ENCODE peak calls at places on chromosome 6, in eight cellular contexts. L, V, C, D, S, Y, Z and Q are unnamed samples.

GRCh38 chr6:81950877-81951276 is 198.4 kb upstream of the TENT5A start:
- DNase-seq in C (no peak), Z (no peak), L (no peak), Y (no peak), D (no peak), V (no peak), S (no peak), Q (no peak)

GRCh38 chr6:32666420-32667300 is at the start of gene HLA-DQB1:
- DNase-seq in L (no peak), C (no peak), Z (peak; percentile 41), S (no peak), V (peak; percentile 11), Y (peak; percentile 26), D (peak; percentile 71), Q (no peak)

GRCh38 chr6:39887692-39888450 is 46.4 kb downstream of the MOCS1 start:
- DNase-seq in Z (peak; percentile 90), D (no peak), V (peak; percentile 9), S (no peak), Y (no peak), L (peak; percentile 83), C (no peak), Q (peak; percentile 96)

GRCh38 chr6:156902782-156903181 is 125.6 kb downstream of the ARID1B start:
- DNase-seq in L (no peak), Z (no peak), S (no peak), C (no peak), D (no peak), Y (no peak), V (no peak), Q (no peak)

GRCh38 chr6:28353981-28354676 is 4.4 kb downstream of the ZKSCAN3 start:
- DNase-seq in Z (peak; percentile 50), C (no peak), D (no peak), V (peak; percentile 60), Y (no peak), L (peak; percentile 74), S (peak; percentile 47), Q (peak; percentile 58)

GRCh38 chr6:157292202-157292601 is 31.1 kb downstream of the TMEM242 start:
- DNase-seq in D (no peak), C (no peak), S (no peak), Z (no peak), Y (no peak), V (no peak), L (no peak), Q (no peak)

GRCh38 chr6:121157913-121158312 is 176.4 kb downstream of the TBC1D32 start:
- DNase-seq in L (no peak), Y (no peak), C (no peak), Z (no peak), V (no peak), D (no peak), S (no peak), Q (no peak)

GRCh38 chr6:99736302-99736701 is 129.7 kb downstream of the PRDM13 start:
- DNase-seq in S (no peak), D (peak; percentile 24), Z (no peak), V (peak; percentile 3), L (no peak), Y (no peak), C (no peak), Q (no peak)

GRCh38 chr6:170159040-170159965 is 131.6 kb downstream of the DLL1 start:
- DNase-seq in L (peak; percentile 80), Z (peak; percentile 24), D (no peak), S (no peak), C (no peak), Y (no peak), V (no peak), Q (no peak)

GRCh38 chr6:1497593-1498105 is 108.3 kb downstream of the FOXF2 start:
- DNase-seq in S (no peak), L (no peak), Z (peak; percentile 65), C (no peak), Y (no peak), V (no peak), D (no peak), Q (no peak)

GRCh38 chr6:89381031-89381430 is 28.5 kb upstream of the UBE2J1 start:
- DNase-seq in L (no peak), Y (no peak), S (no peak), C (no peak), V (no peak), D (no peak), Z (no peak), Q (no peak)

GRCh38 chr6:116648161-116648560 is 20.4 kb downstream of the ZUP1 start:
- DNase-seq in Z (no peak), C (no peak), D (no peak), V (no peak), S (no peak), L (no peak), Y (no peak), Q (no peak)

GRCh38 chr6:154318711-154319110 is 37.9 kb downstream of the IPCEF1 start:
- DNase-seq in V (no peak), L (no peak), Y (no peak), S (no peak), D (no peak), Z (no peak), C (no peak), Q (no peak)

GRCh38 chr6:154316131-154316530 is 40.5 kb downstream of the IPCEF1 start:
- DNase-seq in V (no peak), D (no peak), L (no peak), C (no peak), Z (no peak), Y (no peak), S (no peak), Q (no peak)

GRCh38 chr6:154314084-154314483 is 42.5 kb downstream of the IPCEF1 start:
- DNase-seq in C (no peak), S (no peak), L (no peak), D (no peak), V (no peak), Z (no peak), Y (no peak), Q (no peak)

GRCh38 chr6:154319231-154319858 is 37.3 kb downstream of the IPCEF1 start:
- DNase-seq in L (no peak), V (no peak), S (no peak), Z (no peak), D (no peak), Y (no peak), C (no peak), Q (no peak)
- H3K27ac ChIP-seq in L (no peak overlapping the region), V (no peak overlapping the region), S (no peak overlapping the region), Z (no peak overlapping the region), D (no peak overlapping the region), Y (no peak overlapping the region), C (no peak overlapping the region), Q (no peak overlapping the region)

DNA sequence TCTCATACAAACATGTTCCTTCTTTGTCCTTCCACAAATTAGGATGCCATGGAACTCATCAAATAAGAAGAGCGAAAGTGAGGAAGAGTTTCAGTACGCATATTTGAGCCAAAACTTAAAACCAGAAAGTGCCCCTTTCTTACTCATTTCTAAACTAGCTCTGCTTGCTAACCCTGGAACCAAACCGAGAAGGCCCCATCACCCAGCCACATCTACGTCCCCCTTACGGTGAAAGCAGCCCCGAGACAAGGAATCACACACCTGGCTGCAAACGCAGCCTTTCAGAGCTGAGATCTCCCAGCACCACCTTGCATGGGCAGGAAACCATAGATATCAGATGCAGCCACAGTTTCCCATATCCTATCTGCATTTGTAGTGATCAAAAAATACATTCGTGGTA is 28.5 kb downstream of the TRERF1 start:
- DNase-seq in Z (no peak), L (no peak), V (no peak), Y (no peak), C (no peak), S (no peak), D (no peak), Q (no peak)
- H3K27ac ChIP-seq in Z (no peak overlapping the region), L (no peak overlapping the region), V (no peak overlapping the region), Y (no peak overlapping the region), C (no peak overlapping the region), S (no peak overlapping the region), D (no peak overlapping the region), Q (no peak overlapping the region)

GRCh38 chr6:94651239-94651638 is 926.1 kb upstream of the MANEA start:
- DNase-seq in L (no peak), V (no peak), S (no peak), Y (no peak), D (no peak), C (no peak), Z (no peak), Q (no peak)
- H3K27ac ChIP-seq in L (no peak overlapping the region), V (no peak overlapping the region), S (no peak overlapping the region), Y (no peak overlapping the region), D (no peak overlapping the region), C (no peak overlapping the region), Z (no peak overlapping the region), Q (no peak overlapping the region)

DNA sequence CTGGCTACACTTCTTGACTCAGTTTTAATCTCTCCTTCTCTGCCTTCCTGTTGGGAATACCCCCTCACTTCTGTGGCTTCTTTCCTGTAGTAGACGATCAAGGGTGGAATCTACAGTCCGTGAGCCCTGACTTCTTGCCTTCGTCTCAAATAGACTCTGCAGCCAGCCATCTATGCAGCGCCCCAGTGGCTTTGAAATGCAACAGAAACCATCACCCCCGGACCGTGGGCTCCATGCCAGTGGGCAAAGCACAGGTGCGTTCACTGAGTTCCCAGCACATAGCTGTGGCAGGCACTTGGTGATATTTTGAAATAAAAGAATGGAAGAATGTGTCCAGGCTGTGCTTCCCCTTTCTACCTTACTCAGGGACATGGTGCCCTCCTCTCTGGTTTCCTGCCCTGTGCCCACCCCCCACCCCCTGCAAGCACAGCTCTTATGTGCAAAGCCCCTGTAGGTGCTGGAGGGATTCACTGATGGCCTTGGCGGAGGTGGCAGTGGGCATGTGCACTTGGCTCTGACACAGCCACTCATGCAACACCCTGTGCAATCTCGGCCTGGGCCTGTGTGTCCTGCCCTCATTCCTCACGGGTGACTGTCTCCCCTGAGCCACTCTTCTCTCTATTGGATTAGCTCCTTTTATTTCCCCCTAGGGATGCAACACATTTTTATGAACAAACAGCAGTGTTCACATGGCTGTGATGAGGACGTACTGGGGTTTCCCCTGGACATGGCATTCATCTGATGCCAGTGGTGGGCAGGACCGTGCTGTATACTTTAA is 5.5 kb upstream of the CDSN start:
- DNase-seq in C (no peak), D (no peak), S (peak; percentile 52), V (peak; percentile 50), L (peak; percentile 58), Z (peak; percentile 68), Y (no peak), Q (no peak)
- H3K27ac ChIP-seq in C (no peak overlapping the region), D (no peak overlapping the region), S (peak overlapping the region; percentile 88), V (peak overlapping the region; percentile 44), L (no peak overlapping the region), Z (no peak overlapping the region), Y (no peak overlapping the region), Q (no peak overlapping the region)

DNA sequence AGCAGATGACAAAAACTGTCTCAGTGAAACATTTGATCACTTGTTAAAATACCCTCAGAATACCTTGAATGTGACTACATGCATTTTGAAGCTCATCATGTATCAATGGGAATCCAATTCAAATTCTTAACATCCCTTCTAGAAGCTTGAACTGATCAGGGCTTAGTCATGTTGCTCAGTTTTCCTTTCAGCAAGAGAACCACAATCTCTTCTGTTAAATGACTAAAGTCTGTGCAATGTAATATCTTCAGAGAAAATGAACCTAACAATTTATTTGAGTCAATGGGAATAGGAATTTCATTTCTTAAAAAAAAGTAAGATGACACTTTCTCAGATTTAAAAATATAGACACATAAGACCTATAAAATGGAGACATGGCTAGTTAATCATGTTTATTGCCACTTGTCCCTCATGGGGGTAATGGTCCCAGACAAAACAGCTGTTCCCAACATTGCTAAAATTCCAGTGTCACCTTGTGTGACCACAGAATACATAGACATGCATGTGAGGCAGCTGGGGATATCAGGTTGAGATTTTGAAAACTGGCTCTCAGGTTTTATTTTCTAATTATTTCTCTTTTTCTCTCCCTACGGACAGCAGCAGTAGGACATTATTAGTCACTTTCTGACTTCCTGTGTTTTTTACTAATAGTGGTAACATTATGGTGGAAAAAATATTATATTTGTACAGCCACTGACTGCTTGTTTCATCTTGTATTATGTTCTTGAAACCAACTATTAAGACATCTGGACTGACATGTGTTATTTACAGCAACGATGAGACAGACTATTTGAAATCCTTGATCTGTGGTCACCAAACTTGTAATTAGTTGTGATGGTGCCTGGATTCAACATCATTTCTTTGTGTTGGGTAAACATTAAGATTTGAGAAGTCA is 192.5 kb downstream of the COL9A1 start:
- DNase-seq in V (no peak), Z (no peak), S (no peak), C (no peak), Y (no peak), L (no peak), D (no peak), Q (no peak)
- H3K27ac ChIP-seq in V (no peak overlapping the region), Z (no peak overlapping the region), S (no peak overlapping the region), C (no peak overlapping the region), Y (no peak overlapping the region), L (no peak overlapping the region), D (no peak overlapping the region), Q (no peak overlapping the region)